ENCODE peak calls at places on chromosomes 3 and 15, in seven cellular contexts. One of them, this sample, is unnamed.

GRCh38 chr15:88908697-88909621 is 4.2 kb downstream of the MFGE8 start:
- DNase-seq in K562: no peak
- DNase-seq in HCT116: no peak
- DNase-seq in GM12878: no peak
- DNase-seq in HepG2: no peak
- DNase-seq in H1: no peak
- DNase-seq in SK-N-SH: no peak
- DNase-seq in this sample: no peak

GRCh38 chr3:12810013-12810780 is 13.7 kb downstream of the CAND2 start:
- DNase-seq in K562: peak; percentile 99
- DNase-seq in HCT116: peak; percentile 78
- DNase-seq in GM12878: peak; percentile 41
- DNase-seq in HepG2: peak; percentile 85
- DNase-seq in H1: peak; percentile 99
- DNase-seq in SK-N-SH: peak; percentile 100
- DNase-seq in this sample: peak; percentile 94

GRCh38 chr15:72117448-72117697 is 577 bp downstream of the MYO9A start:
- DNase-seq in K562: peak; percentile 52
- DNase-seq in HCT116: peak; percentile 40
- DNase-seq in GM12878: no peak
- DNase-seq in HepG2: peak; percentile 32
- DNase-seq in H1: peak; percentile 87
- DNase-seq in SK-N-SH: peak; percentile 79
- DNase-seq in this sample: peak; percentile 79

GRCh38 chr15:66786708-66787471 is 84.9 kb downstream of the SMAD6 start:
- DNase-seq in K562: no peak
- DNase-seq in HCT116: no peak
- DNase-seq in GM12878: no peak
- DNase-seq in HepG2: no peak
- DNase-seq in H1: no peak
- DNase-seq in SK-N-SH: no peak
- DNase-seq in this sample: no peak

GRCh38 chr3:37093481-37093880 is 80.9 kb downstream of the LRRFIP2 start:
- DNase-seq in K562: no peak
- DNase-seq in HCT116: no peak
- DNase-seq in GM12878: no peak
- DNase-seq in HepG2: no peak
- DNase-seq in H1: no peak
- DNase-seq in SK-N-SH: no peak
- DNase-seq in this sample: no peak

GRCh38 chr15:66955871-66956585 is 109.4 kb upstream of the SMAD3 start:
- DNase-seq in K562: no peak
- DNase-seq in HCT116: peak; percentile 56
- DNase-seq in GM12878: no peak
- DNase-seq in HepG2: no peak
- DNase-seq in H1: no peak
- DNase-seq in SK-N-SH: no peak
- DNase-seq in this sample: no peak

GRCh38 chr3:48698891-48699290 is 13.2 kb upstream of the NCKIPSD start:
- DNase-seq in K562: no peak
- DNase-seq in HCT116: no peak
- DNase-seq in GM12878: no peak
- DNase-seq in HepG2: no peak
- DNase-seq in H1: no peak
- DNase-seq in SK-N-SH: no peak
- DNase-seq in this sample: no peak

GRCh38 chr15:79168922-79169322 is 78.3 kb upstream of the RASGRF1 start:
- DNase-seq in K562: peak; percentile 25
- DNase-seq in HCT116: peak; percentile 61
- DNase-seq in GM12878: no peak
- DNase-seq in HepG2: peak; percentile 74
- DNase-seq in H1: peak; percentile 58
- DNase-seq in SK-N-SH: no peak
- DNase-seq in this sample: peak; percentile 76

GRCh38 chr3:52385157-52385556 is 59.7 kb downstream of the SEMA3G start:
- DNase-seq in K562: peak; percentile 80
- DNase-seq in HCT116: peak; percentile 64
- DNase-seq in GM12878: no peak
- DNase-seq in HepG2: peak; percentile 42
- DNase-seq in H1: peak; percentile 85
- DNase-seq in SK-N-SH: peak; percentile 67
- DNase-seq in this sample: peak; percentile 82

GRCh38 chr3:3013299-3013698 is 96.9 kb downstream of the IL5RA start:
- DNase-seq in K562: no peak
- DNase-seq in HCT116: no peak
- DNase-seq in GM12878: no peak
- DNase-seq in HepG2: no peak
- DNase-seq in H1: no peak
- DNase-seq in SK-N-SH: no peak
- DNase-seq in this sample: peak; percentile 25

GRCh38 chr3:3038201-3038991 is 71.8 kb downstream of the IL5RA start:
- DNase-seq in K562: no peak
- DNase-seq in HCT116: no peak
- DNase-seq in GM12878: peak; percentile 26
- DNase-seq in HepG2: no peak
- DNase-seq in H1: no peak
- DNase-seq in SK-N-SH: no peak
- DNase-seq in this sample: no peak

GRCh38 chr3:171157286-171157685 is 130.8 kb upstream of the SLC2A2 start:
- DNase-seq in K562: no peak
- DNase-seq in HCT116: no peak
- DNase-seq in GM12878: no peak
- DNase-seq in HepG2: peak; percentile 86
- DNase-seq in H1: no peak
- DNase-seq in SK-N-SH: no peak
- DNase-seq in this sample: no peak

GRCh38 chr3:172184106-172184822 is 144.9 kb downstream of the FNDC3B start:
- DNase-seq in K562: no peak
- DNase-seq in HCT116: no peak
- DNase-seq in GM12878: no peak
- DNase-seq in HepG2: no peak
- DNase-seq in H1: no peak
- DNase-seq in SK-N-SH: no peak
- DNase-seq in this sample: no peak

GRCh38 chr3:195159819-195160175 is 111.2 kb downstream of the XXYLT1 start:
- DNase-seq in K562: no peak
- DNase-seq in HCT116: no peak
- DNase-seq in GM12878: no peak
- DNase-seq in HepG2: no peak
- DNase-seq in H1: no peak
- DNase-seq in SK-N-SH: no peak
- DNase-seq in this sample: no peak

GRCh38 chr3:132262305-132262704 is 54.9 kb upstream of the ACP3 start:
- DNase-seq in K562: no peak
- DNase-seq in HCT116: no peak
- DNase-seq in GM12878: no peak
- DNase-seq in HepG2: no peak
- DNase-seq in H1: no peak
- DNase-seq in SK-N-SH: no peak
- DNase-seq in this sample: no peak

GRCh38 chr3:62601238-62601856 is 228.0 kb upstream of the FEZF2 start:
- DNase-seq in K562: no peak
- DNase-seq in HCT116: no peak
- DNase-seq in GM12878: no peak
- DNase-seq in HepG2: no peak
- DNase-seq in H1: no peak
- DNase-seq in SK-N-SH: no peak
- DNase-seq in this sample: no peak

GRCh38 chr15:76206325-76206976 is 104.8 kb downstream of the ETFA start:
- DNase-seq in K562: no peak
- DNase-seq in HCT116: no peak
- DNase-seq in GM12878: no peak
- DNase-seq in HepG2: no peak
- DNase-seq in H1: no peak
- DNase-seq in SK-N-SH: peak; percentile 88
- DNase-seq in this sample: no peak
- TF ChIP-seq JUND in K562: no peak
- TF ChIP-seq JUND in HCT116: no peak
- TF ChIP-seq JUND in GM12878: no peak
- TF ChIP-seq JUND in HepG2: no peak
- TF ChIP-seq JUND in H1: no peak
- TF ChIP-seq JUND in SK-N-SH: no peak
- TF ChIP-seq JUND in this sample: no peak

DNA sequence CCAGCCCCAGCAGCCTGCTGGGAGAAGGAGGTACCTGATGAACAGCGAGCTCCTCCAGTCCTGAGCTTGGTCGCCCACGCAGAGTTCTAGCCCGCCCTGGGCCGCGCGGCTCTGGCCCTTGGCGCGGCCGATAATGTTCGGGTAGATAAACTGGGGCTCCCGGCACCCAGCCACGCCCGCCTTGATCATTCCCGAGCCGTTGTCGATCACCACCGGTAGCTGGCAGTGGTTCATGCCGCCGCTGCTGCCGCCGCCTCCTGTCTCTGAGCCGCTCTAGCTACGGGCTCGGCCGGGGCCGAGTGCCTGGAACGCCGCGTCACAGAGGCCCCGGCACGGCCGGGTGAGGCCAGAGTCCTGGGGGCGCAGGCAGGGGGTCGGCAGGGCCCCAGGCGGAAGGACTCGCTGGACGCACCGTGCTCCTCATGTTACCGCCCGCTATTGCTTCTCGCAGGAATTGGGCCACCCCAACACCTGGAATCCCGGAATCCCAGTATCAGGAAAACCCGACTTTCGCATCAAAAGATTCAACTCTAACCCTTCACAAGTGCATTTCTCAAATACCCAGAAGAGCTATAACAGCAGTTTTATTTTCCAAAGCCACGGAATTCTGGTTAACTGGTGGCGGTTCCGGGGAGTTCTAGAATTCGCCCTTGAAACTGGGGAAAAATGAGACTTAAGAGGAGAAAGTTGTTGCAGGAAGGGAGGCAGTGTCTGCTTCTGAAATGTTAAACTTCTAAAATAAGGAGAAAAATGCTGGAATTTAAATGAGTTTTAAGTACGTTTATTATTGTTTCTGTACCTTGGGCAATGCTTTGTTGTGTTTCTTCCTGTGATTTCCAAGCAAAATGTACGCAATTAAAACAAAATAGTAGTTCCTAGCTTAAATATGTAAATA is at the start of gene ACTRT3:
- DNase-seq in K562: no peak
- DNase-seq in HCT116: peak; percentile 35
- DNase-seq in GM12878: no peak
- DNase-seq in HepG2: peak; percentile 39
- DNase-seq in H1: peak; percentile 84
- DNase-seq in SK-N-SH: peak; percentile 84
- DNase-seq in this sample: peak; percentile 78
- TF ChIP-seq JUND in K562: no peak
- TF ChIP-seq JUND in HCT116: no peak
- TF ChIP-seq JUND in GM12878: no peak
- TF ChIP-seq JUND in HepG2: no peak
- TF ChIP-seq JUND in H1: no peak
- TF ChIP-seq JUND in SK-N-SH: no peak
- TF ChIP-seq JUND in this sample: no peak

GRCh38 chr3:183697123-183697609 is 431 bp upstream of the YEATS2 start:
- DNase-seq in K562: peak; percentile 13
- DNase-seq in HCT116: no peak
- DNase-seq in GM12878: no peak
- DNase-seq in HepG2: no peak
- DNase-seq in H1: no peak
- DNase-seq in SK-N-SH: no peak
- DNase-seq in this sample: no peak

GRCh38 chr3:183697610-183698317 is at the start of gene YEATS2:
- DNase-seq in K562: peak; percentile 94
- DNase-seq in HCT116: peak; percentile 23
- DNase-seq in GM12878: no peak
- DNase-seq in HepG2: peak; percentile 31
- DNase-seq in H1: peak; percentile 87
- DNase-seq in SK-N-SH: peak; percentile 99
- DNase-seq in this sample: peak; percentile 99

GRCh38 chr3:183698760-183699159 is 1.2 kb downstream of the YEATS2 start:
- DNase-seq in K562: peak; percentile 27
- DNase-seq in HCT116: no peak
- DNase-seq in GM12878: no peak
- DNase-seq in HepG2: no peak
- DNase-seq in H1: no peak
- DNase-seq in SK-N-SH: no peak
- DNase-seq in this sample: peak; percentile 22

GRCh38 chr3:183698318-183698731 is 728 bp downstream of the YEATS2 start:
- DNase-seq in K562: peak; percentile 46
- DNase-seq in HCT116: no peak
- DNase-seq in GM12878: no peak
- DNase-seq in HepG2: no peak
- DNase-seq in H1: no peak
- DNase-seq in SK-N-SH: peak; percentile 73
- DNase-seq in this sample: peak; percentile 83

DNA sequence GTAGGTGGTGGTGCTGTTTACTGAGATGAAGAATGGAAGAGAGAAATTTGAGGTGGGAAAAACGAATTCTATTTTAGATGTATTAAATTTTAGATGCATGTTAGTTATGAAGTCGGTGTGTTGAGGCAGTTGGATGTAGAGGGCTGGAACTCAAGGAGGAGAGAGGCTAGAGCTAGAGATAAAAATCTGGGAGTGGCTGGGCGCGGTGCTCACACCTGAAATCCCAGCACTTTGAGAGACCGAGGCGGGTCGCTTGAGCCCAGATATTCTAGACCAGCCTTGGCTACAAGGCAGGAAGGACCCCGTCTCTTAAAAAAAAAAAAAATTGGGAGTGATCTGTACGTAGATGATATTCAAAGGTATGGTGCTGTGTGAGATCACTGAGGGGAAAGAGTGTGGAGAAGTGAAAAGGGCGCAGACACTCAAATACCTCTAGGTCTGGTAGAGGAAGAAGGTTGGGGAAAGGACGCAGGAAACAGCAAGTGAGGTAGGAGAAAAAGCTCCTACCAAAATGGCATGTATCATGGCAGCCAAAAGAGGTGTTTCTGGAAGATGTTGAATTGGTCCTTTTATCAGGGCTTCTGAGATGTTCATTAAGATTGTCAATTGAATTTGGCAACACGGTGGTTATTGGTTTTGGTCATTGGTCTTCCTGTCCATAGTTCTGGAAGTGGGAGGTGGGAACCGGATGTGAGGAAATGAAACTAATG is 1.8 kb downstream of the YEATS2 start:
- DNase-seq in K562: peak; percentile 9
- DNase-seq in HCT116: no peak
- DNase-seq in GM12878: no peak
- DNase-seq in HepG2: no peak
- DNase-seq in H1: no peak
- DNase-seq in SK-N-SH: no peak
- DNase-seq in this sample: no peak
- TF ChIP-seq JUND in K562: no peak
- TF ChIP-seq JUND in HCT116: no peak
- TF ChIP-seq JUND in GM12878: no peak
- TF ChIP-seq JUND in HepG2: no peak
- TF ChIP-seq JUND in H1: no peak
- TF ChIP-seq JUND in SK-N-SH: no peak
- TF ChIP-seq JUND in this sample: no peak

DNA sequence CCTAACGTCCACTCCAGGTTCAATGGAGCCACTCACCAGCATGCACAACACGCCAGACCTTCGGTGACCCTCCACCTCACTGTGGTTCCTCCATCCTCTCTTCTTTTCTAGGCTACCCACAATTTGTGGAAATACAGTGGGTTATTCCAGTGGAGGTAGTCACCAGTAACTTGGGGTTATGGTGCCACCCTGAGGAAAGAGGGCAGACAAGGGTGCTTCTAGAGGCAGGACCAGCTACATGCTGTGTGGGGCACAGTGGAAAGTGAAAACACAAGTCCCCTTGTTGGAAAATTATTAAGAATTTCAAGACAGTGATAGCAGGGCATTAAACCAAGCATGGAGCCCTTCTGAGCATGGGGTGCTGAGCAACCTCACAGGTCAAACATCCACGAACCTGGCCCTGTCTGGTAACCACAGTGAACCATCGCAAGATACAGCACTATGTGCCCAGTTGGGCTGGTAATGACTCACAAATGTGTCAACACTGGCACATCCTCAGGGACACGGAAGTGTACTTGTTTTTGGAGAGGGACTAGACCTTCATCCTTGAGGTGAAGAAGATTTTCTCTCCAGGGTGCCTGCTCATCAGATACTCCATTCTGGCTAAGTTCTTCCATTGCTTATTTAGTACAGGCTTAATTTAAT is 166.7 kb downstream of the STT3B start:
- DNase-seq in K562: no peak
- DNase-seq in HCT116: no peak
- DNase-seq in GM12878: no peak
- DNase-seq in HepG2: no peak
- DNase-seq in H1: no peak
- DNase-seq in SK-N-SH: no peak
- DNase-seq in this sample: no peak
- TF ChIP-seq JUND in K562: no peak
- TF ChIP-seq JUND in HCT116: peak; percentile 38
- TF ChIP-seq JUND in GM12878: no peak
- TF ChIP-seq JUND in HepG2: no peak
- TF ChIP-seq JUND in H1: no peak
- TF ChIP-seq JUND in SK-N-SH: no peak
- TF ChIP-seq JUND in this sample: no peak

This sample was measured in T47D.